ENCODE peak calls at places on chromosomes 11 and 22, in six cellular contexts. D is sigmoid colon; R is effector memory CD4-positive, alpha-beta T cell; H is colonic mucosa; Q is stomach; I is aorta. V is an unnamed sample. For H3K27me3, H3K4me1 and H3K36me3, the result is how much of the 10 kb centered on the place peaks cover.

GRCh38 chr11:19595499-19595839 is 117.2 kb upstream of the NAV2 start:
- DNase-seq in D (no peak), R (no peak), H (no peak), I (no peak), Q (no peak), V (no peak)

GRCh38 chr22:21936151-21936778 is 16.4 kb downstream of the PPM1F start:
- DNase-seq in H (no peak), R (no peak), I (no peak), D (no peak), Q (no peak), V (peak)

GRCh38 chr11:72602250-72602904 is 71.8 kb downstream of the PDE2A start:
- DNase-seq in Q (peak), D (no peak), R (no peak), H (no peak), I (no peak), V (no peak)

GRCh38 chr11:25272214-25272613 is 775.4 kb downstream of the LUZP2 start:
- DNase-seq in I (no peak), R (no peak), H (no peak), D (no peak), Q (no peak), V (no peak)

GRCh38 chr11:10864688-10865087 is 6.8 kb upstream of the ZBED5 start:
- DNase-seq in H (no peak), I (no peak), D (no peak), Q (no peak), R (no peak), V (no peak)

GRCh38 chr11:74232316-74232950 is 61.3 kb downstream of the PPME1 start:
- DNase-seq in Q (no peak), D (no peak), R (no peak), I (no peak), H (no peak), V (no peak)

GRCh38 chr22:32031466-32031865 is 11.6 kb upstream of the SLC5A1 start:
- DNase-seq in D (no peak), Q (no peak), H (no peak), I (no peak), R (no peak), V (no peak)

GRCh38 chr11:78647266-78647915 is 72.7 kb upstream of the NARS2 start:
- DNase-seq in D (no peak), H (no peak), Q (no peak), R (no peak), I (no peak), V (no peak)

GRCh38 chr11:50080256-50080655 is 47.6 kb downstream of the OR4C45 start:
- DNase-seq in R (no peak), D (no peak), I (no peak), Q (no peak), H (no peak), V (no peak)

GRCh38 chr22:41256898-41257260 is 16.1 kb upstream of the CHADL start:
- DNase-seq in Q (no peak), R (no peak), H (no peak), D (no peak), I (no peak), V (no peak)

GRCh38 chr22:23678133-23678532 is 12.7 kb upstream of the RGL4 start:
- DNase-seq in D (peak), Q (no peak), R (no peak), H (no peak), I (no peak), V (peak)

GRCh38 chr22:30204742-30205111 is 41.8 kb downstream of the LIF start:
- DNase-seq in Q (peak), H (no peak), D (no peak), I (no peak), R (no peak), V (no peak)

GRCh38 chr11:66082936-66083698 is 13.0 kb downstream of the PACS1 start:
- DNase-seq in I (no peak), Q (no peak), H (no peak), R (no peak), D (no peak), V (no peak)

GRCh38 chr11:46381046-46381835 is at the start of gene MDK:
- DNase-seq in R (no peak), D (peak), Q (peak), H (peak), I (peak), V (peak)

GRCh38 chr11:20353829-20354434 is 9.6 kb upstream of the HTATIP2 start:
- DNase-seq in D (no peak), Q (peak), I (no peak), R (no peak), H (no peak), V (no peak)

GRCh38 chr22:32665676-32666075 is 135.8 kb upstream of the TIMP3 start:
- DNase-seq in Q (no peak), R (no peak), H (no peak), I (no peak), D (no peak), V (no peak)

GRCh38 chr11:66846671-66847091 is 3.4 kb downstream of the RCE1 start:
- DNase-seq in R (no peak), I (peak), D (peak), Q (peak), H (no peak), V (peak)

GRCh38 chr11:17384002-17384511 is 4.4 kb downstream of the KCNJ11 start:
- DNase-seq in D (peak), H (peak), Q (peak), I (peak), R (peak), V (peak)

GRCh38 chr11:117803896-117804295 is 6.9 kb upstream of the DSCAML1 start:
- DNase-seq in I (no peak), Q (no peak), D (no peak), R (no peak), H (no peak), V (peak)
- H3K27me3 ChIP-seq in I (under half), Q (under half), D (under half), R (under half), H (under half), V (under half)

GRCh38 chr11:107203656-107204055 is 185.4 kb upstream of the GUCY1A2 start:
- DNase-seq in I (no peak), H (no peak), Q (no peak), R (no peak), D (no peak), V (no peak)

GRCh38 chr11:107197932-107198331 is 179.7 kb upstream of the GUCY1A2 start:
- DNase-seq in D (no peak), I (no peak), Q (no peak), R (no peak), H (no peak), V (no peak)

GRCh38 chr11:107196732-107197131 is 178.5 kb upstream of the GUCY1A2 start:
- DNase-seq in Q (no peak), R (no peak), D (no peak), I (no peak), H (no peak), V (no peak)

GRCh38 chr11:107202189-107202588 is 183.9 kb upstream of the GUCY1A2 start:
- DNase-seq in H (no peak), D (no peak), I (no peak), R (no peak), Q (no peak), V (no peak)

GRCh38 chr11:107198490-107199007 is 180.3 kb upstream of the GUCY1A2 start:
- DNase-seq in Q (no peak), D (no peak), I (no peak), H (no peak), R (no peak), V (no peak)
- H3K4me1 ChIP-seq in Q (under half), D (under half), I (under half), H (under half), R (under half), V (under half)

GRCh38 chr11:11937433-11937832 is 71.0 kb downstream of the DKK3 start:
- DNase-seq in R (no peak), D (no peak), Q (no peak), H (no peak), I (no peak), V (no peak)

GRCh38 chr11:11929920-11930319 is 78.5 kb downstream of the DKK3 start:
- DNase-seq in Q (no peak), H (no peak), D (no peak), I (no peak), R (no peak), V (no peak)

DNA sequence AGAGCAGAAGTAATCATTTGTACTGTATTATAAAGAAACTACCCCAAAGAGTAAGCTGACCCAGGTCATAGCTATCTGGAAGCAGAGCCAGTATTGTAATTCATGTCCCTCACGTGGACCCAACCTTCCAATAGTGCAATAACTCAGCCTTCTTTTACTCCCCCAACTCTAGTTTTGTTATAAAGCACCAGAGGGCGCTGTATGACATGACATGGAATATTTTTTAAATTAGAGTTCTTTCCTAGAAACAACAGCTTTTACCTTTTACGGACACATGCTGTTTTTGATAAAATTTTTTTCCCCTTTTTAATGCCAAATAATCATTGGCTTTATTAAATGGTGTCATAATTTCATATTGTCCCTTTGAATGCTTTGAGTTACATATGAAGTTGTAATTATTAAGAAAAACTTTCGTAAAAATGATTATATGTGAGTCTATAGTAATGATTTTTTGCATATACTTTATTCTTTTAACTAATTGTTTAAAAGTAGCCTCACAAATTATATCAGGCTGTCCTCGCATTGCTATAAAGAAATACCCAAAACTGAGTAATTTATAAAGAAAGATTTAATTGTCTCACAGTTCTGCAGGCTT is 76.9 kb downstream of the DKK3 start:
- DNase-seq in R (no peak), D (no peak), H (no peak), Q (no peak), I (no peak), V (no peak)
- H3K36me3 ChIP-seq in R (under half), D (under half), H (under half), Q (half or more), I (under half), V (under half)

DNA sequence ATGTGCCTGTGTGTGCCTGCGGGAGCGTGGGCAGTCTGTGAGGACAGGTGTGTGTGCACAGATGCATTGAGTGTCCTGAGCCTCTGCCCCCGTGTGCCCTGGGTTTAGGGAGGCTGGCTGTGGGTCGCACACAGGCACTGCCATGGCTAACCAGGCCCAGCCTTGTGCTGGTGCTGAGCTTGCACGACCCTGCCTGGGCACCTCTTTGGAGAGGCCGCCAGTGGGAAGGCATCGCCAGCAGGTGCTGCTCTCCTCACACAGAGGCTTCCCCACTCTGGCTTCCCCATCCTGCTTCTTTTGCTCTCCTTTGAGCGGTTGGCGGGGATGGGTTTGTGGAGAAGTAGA is 4.1 kb downstream of the WNT7B start:
- DNase-seq in Q (no peak), R (no peak), I (no peak), H (no peak), D (no peak), V (no peak)
- H3K27me3 ChIP-seq in Q (half or more), R (half or more), I (under half), H (half or more), D (half or more), V (half or more)

DNA sequence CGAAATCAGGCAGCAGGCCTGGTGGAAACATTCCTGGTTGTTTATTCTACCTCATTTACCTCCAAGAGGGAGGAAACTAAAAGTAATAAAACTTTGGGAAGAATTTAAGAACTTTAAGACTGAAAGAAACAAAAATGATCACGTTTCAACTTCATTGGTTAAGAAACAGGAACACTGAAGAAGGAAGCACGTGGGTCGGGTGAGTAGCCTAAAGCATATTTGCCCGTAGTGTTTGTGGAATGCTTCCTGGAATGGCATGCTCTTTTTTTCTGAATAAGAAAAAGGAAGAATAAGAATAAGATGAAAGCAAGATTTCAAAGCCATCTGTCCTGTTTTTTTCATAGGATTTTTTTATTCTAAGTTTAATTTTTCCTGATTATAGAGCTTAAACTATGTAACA is 83.1 kb downstream of the WNT11 start:
- DNase-seq in D (no peak), I (no peak), Q (no peak), R (no peak), H (no peak), V (no peak)
- H3K4me1 ChIP-seq in D (under half), I (under half), Q (under half), R (under half), H (under half), V (under half)

DNA sequence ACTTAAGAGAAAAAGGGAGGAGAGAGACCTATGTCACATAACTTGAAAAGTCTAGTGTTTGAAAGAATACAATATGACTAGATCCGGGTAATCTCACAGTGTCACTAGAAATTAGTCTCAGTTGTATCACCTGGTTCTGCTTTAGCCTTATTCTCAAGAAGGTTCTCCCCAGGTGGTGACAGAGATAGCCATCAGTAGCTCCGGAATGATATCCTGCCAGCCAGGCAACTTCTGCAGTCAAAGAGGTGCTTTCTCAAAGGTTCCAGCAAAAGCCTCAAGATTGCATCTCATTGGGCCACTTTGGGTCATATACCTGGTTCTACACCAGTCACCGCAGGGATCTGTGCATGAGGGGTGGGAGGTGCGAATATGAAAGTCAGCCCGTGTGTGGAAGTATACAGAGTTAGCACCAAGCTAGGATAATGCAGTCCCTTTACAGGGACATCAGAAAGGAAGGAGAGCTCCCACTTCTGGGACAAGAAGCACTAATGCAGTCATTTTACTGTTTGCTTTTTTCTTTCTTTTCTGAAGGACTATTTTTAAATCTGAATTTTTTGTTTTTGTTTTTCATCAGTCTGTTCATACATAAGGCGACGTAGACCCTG is 61.1 kb downstream of the CYB5R2 start:
- DNase-seq in H (no peak), Q (no peak), D (no peak), R (no peak), I (no peak), V (no peak)
- H3K36me3 ChIP-seq in H (under half), Q (under half), D (under half), R (under half), I (under half), V (under half)

GRCh38 chr11:133966924-133967598 is 10.3 kb upstream of the IGSF9B start:
- DNase-seq in D (peak), H (peak), I (peak), Q (peak), R (no peak), V (peak)
- H3K27me3 ChIP-seq in D (under half), H (under half), I (under half), Q (under half), R (under half), V (under half)

GRCh38 chr11:69300124-69301032 is 6.4 kb downstream of the MYEOV start:
- DNase-seq in I (no peak), Q (no peak), R (no peak), H (no peak), D (no peak), V (no peak)
- H3K4me1 ChIP-seq in I (under half), Q (under half), R (under half), H (under half), D (under half), V (under half)

GRCh38 chr11:63816732-63817131 is 3.5 kb downstream of the SPINDOC start:
- DNase-seq in D (no peak), R (no peak), I (no peak), H (no peak), Q (no peak), V (no peak)

GRCh38 chr11:63817758-63818498 is 4.7 kb downstream of the SPINDOC start:
- DNase-seq in D (no peak), Q (no peak), R (no peak), I (no peak), H (no peak), V (no peak)

GRCh38 chr11:63822438-63822837 is 9.2 kb downstream of the SPINDOC start:
- DNase-seq in R (no peak), Q (no peak), I (no peak), H (no peak), D (no peak), V (no peak)

GRCh38 chr11:63821411-63821810 is 8.2 kb downstream of the SPINDOC start:
- DNase-seq in H (no peak), Q (no peak), R (no peak), D (no peak), I (no peak), V (no peak)

DNA sequence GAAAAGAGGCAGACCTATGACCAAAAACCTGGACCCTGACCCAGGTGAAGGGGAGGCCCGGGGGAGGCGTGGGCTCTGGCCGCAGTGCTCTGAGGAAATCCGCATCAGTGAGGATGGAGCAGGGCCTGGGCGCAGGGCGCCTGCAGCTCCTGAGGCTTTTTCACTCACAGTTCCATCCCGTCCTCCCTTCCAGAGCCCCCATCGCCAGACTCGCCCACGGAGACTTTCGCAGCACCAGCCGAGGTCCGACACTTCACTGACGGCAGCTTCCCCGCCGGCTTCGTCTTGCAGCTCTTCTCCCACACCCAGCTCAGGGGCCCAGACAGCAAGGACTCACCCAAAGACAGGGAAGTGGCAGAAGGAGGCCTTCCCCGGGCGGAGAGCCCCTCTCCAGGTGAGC is 5.4 kb downstream of the SPINDOC start:
- DNase-seq in D (no peak), H (no peak), R (no peak), I (no peak), Q (no peak), V (no peak)
- H3K36me3 ChIP-seq in D (under half), H (under half), R (under half), I (under half), Q (half or more), V (half or more)

DNA sequence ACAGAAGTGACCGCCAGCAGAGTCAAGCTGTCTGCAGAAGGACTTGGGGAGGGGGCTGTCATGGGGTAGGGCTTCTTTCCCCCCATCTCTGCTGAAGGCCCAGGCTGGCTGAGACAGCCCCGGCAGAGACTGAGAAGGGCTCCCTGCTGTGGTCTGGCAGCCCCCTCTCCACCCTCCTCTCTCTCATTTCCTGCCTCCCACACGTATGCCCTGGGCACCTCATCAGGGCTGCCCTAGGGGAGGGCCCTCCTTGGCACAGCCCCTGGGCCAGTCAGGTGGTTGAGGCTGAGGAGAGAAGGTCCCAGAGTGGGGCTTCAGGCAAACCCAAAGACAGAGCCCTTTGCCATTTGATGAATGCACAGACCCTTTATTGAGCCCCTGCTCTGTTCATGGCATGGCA is 3.6 kb downstream of the RASD2 start:
- DNase-seq in Q (no peak), D (no peak), R (no peak), I (no peak), H (no peak), V (no peak)
- H3K27me3 ChIP-seq in Q (under half), D (under half), R (under half), I (under half), H (under half), V (half or more)

V was measured in spleen.